ENCODE peak calls at places on chromosome 13, in eight cellular contexts. Z is DND-41; H is PC-9; L is heart left ventricle; R is fibroblast of lung; U is CD4-positive, alpha-beta memory T cell; A is cardiac muscle cell; F is tibial nerve. B is an unnamed sample.

GRCh38 chr13:44436589-44437337 is 63.1 kb downstream of the SERP2 start:
- DNase-seq in Z (peak), H (peak), L (peak), R (peak), U (peak), A (peak), F (peak), B (peak)

GRCh38 chr13:73984949-73985691 is 149.1 kb downstream of the KLF12 start:
- DNase-seq in Z (peak), H (no peak), L (peak), R (no peak), U (peak), A (peak), F (no peak), B (no peak)

GRCh38 chr13:59545007-59545406 is 618.7 kb downstream of the DIAPH3 start:
- DNase-seq in Z (no peak), H (no peak), L (no peak), R (no peak), U (no peak), A (no peak), F (no peak), B (no peak)

GRCh38 chr13:35478384-35479222 is 2.1 kb upstream of the MAB21L1 start:
- DNase-seq in Z (no peak), H (no peak), L (no peak), R (no peak), U (no peak), A (peak), F (no peak), B (no peak)

GRCh38 chr13:104297075-104297474 is 1230.9 kb upstream of the SLC10A2 start:
- DNase-seq in Z (no peak), H (no peak), L (no peak), R (peak), U (no peak), A (no peak), F (no peak), B (no peak)

GRCh38 chr13:71290963-71291937 is 575.8 kb downstream of the DACH1 start:
- DNase-seq in Z (peak), H (peak), L (peak), R (peak), U (peak), A (no peak), F (peak), B (no peak)

GRCh38 chr13:81602236-81602635 is 1261.3 kb upstream of the SPRY2 start:
- DNase-seq in Z (no peak), H (no peak), L (no peak), R (no peak), U (no peak), A (no peak), F (no peak), B (no peak)

GRCh38 chr13:84847107-84847506 is 952.1 kb downstream of the SLITRK6 start:
- DNase-seq in Z (no peak), H (no peak), L (no peak), R (no peak), U (no peak), A (no peak), F (no peak), B (no peak)

GRCh38 chr13:49457221-49457620 is 13.1 kb downstream of the SETDB2 start:
- DNase-seq in Z (no peak), H (no peak), L (no peak), R (peak), U (no peak), A (no peak), F (no peak), B (no peak)

GRCh38 chr13:75492389-75492788 is 10.4 kb upstream of the TBC1D4 start:
- DNase-seq in Z (no peak), H (no peak), L (no peak), R (peak), U (no peak), A (no peak), F (no peak), B (no peak)

GRCh38 chr13:44188257-44188656 is 185.4 kb upstream of the SERP2 start:
- DNase-seq in Z (no peak), H (peak), L (no peak), R (peak), U (no peak), A (no peak), F (no peak), B (no peak)

GRCh38 chr13:107075576-107075975 is 507.6 kb upstream of the ARGLU1 start:
- DNase-seq in Z (no peak), H (no peak), L (no peak), R (no peak), U (no peak), A (no peak), F (no peak), B (no peak)

GRCh38 chr13:75633285-75633684 is 2.8 kb upstream of the LMO7 start:
- DNase-seq in Z (no peak), H (no peak), L (no peak), R (peak), U (no peak), A (no peak), F (no peak), B (no peak)

GRCh38 chr13:21330126-21330861 is 128.8 kb downstream of the ZDHHC20 start:
- DNase-seq in Z (no peak), H (no peak), L (no peak), R (peak), U (no peak), A (no peak), F (no peak), B (no peak)

GRCh38 chr13:53010374-53011105 is 18.1 kb upstream of the OLFM4 start:
- DNase-seq in Z (no peak), H (peak), L (no peak), R (no peak), U (no peak), A (no peak), F (peak), B (no peak)

GRCh38 chr13:54879036-54879435 is 1850.4 kb downstream of the OLFM4 start:
- DNase-seq in Z (no peak), H (no peak), L (no peak), R (no peak), U (no peak), A (no peak), F (no peak), B (no peak)

GRCh38 chr13:80716610-80717081 is 375.7 kb upstream of the SPRY2 start:
- DNase-seq in Z (no peak), H (no peak), L (peak), R (peak), U (no peak), A (peak), F (no peak), B (no peak)

GRCh38 chr13:34942732-34943674 is 933 bp downstream of the NBEA start:
- DNase-seq in Z (peak), H (no peak), L (peak), R (no peak), U (no peak), A (peak), F (no peak), B (no peak)

GRCh38 chr13:28324181-28324789 is 170.6 kb downstream of the FLT1 start:
- DNase-seq in Z (peak), H (no peak), L (peak), R (peak), U (peak), A (peak), F (peak), B (no peak)

GRCh38 chr13:98390086-98390697 is 186.7 kb downstream of the STK24 start:
- DNase-seq in Z (no peak), H (no peak), L (no peak), R (peak), U (no peak), A (no peak), F (no peak), B (no peak)

GRCh38 chr13:100399455-100399854 is 189.1 kb downstream of the GGACT start:
- DNase-seq in Z (no peak), H (no peak), L (no peak), R (no peak), U (no peak), A (no peak), F (no peak), B (no peak)

GRCh38 chr13:71866173-71867091 is 572 bp downstream of the DACH1 start:
- DNase-seq in Z (peak), H (no peak), L (peak), R (peak), U (no peak), A (peak), F (no peak), B (peak)

GRCh38 chr13:45627656-45628055 is 12.1 kb upstream of the ERICH6B start:
- DNase-seq in Z (no peak), H (no peak), L (no peak), R (no peak), U (no peak), A (no peak), F (no peak), B (no peak)

GRCh38 chr13:21060063-21060826 is 1.1 kb downstream of the LATS2 start:
- DNase-seq in Z (no peak), H (no peak), L (peak), R (no peak), U (no peak), A (peak), F (peak), B (no peak)

GRCh38 chr13:98484289-98485219 is 92.4 kb downstream of the STK24 start:
- DNase-seq in Z (no peak), H (peak), L (peak), R (peak), U (peak), A (peak), F (peak), B (peak)

GRCh38 chr13:43316997-43317396 is 293.6 kb downstream of the DNAJC15 start:
- DNase-seq in Z (no peak), H (no peak), L (peak), R (peak), U (no peak), A (no peak), F (peak), B (no peak)

GRCh38 chr13:76799696-76800095 is 86.5 kb downstream of the KCTD12 start:
- DNase-seq in Z (no peak), H (no peak), L (no peak), R (no peak), U (no peak), A (no peak), F (no peak), B (no peak)

GRCh38 chr13:86425127-86425526 is 625.9 kb upstream of the SLITRK6 start:
- DNase-seq in Z (no peak), H (no peak), L (no peak), R (no peak), U (no peak), A (peak), F (no peak), B (no peak)

GRCh38 chr13:47594833-47595232 is 406.2 kb downstream of the SUCLA2 start:
- DNase-seq in Z (peak), H (no peak), L (no peak), R (peak), U (no peak), A (no peak), F (no peak), B (no peak)

GRCh38 chr13:81872581-81872980 is 1531.7 kb upstream of the SPRY2 start:
- DNase-seq in Z (no peak), H (no peak), L (no peak), R (no peak), U (no peak), A (peak), F (no peak), B (no peak)

GRCh38 chr13:114208134-114208533 is 26.6 kb upstream of the CDC16 start:
- DNase-seq in Z (no peak), H (no peak), L (no peak), R (no peak), U (no peak), A (no peak), F (no peak), B (no peak)

GRCh38 chr13:63481334-63481733 is 2065.7 kb upstream of the PCDH20 start:
- DNase-seq in Z (no peak), H (no peak), L (no peak), R (peak), U (no peak), A (no peak), F (no peak), B (no peak)

GRCh38 chr13:114046447-114046846 is 72.6 kb upstream of the C13orf46 start:
- DNase-seq in Z (no peak), H (no peak), L (no peak), R (no peak), U (no peak), A (no peak), F (no peak), B (no peak)

GRCh38 chr13:96810104-96810503 is 184.2 kb downstream of the OXGR1 start:
- DNase-seq in Z (no peak), H (no peak), L (no peak), R (no peak), U (no peak), A (no peak), F (no peak), B (no peak)

DNA sequence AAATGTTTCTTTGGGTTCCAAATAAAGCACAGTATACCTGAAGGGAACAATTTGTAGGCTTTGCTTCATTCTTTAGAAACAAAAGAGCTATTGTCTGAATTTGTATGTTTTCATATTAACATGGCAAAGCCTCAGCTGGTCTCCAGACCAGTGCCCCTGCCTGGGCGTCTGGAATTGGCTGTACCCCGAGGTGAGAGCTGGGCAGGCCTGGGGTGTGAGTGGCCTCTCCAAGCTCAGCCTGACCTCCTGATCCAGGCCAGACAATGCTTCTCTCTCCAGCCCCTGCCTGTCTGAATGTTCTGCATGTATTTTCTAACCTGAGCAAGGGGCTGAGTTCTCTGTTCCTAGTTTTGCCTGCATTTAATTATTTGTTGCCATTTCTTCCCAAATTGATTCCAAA is 66.3 kb upstream of the MCF2L start:
- DNase-seq in Z (no peak), H (no peak), L (no peak), R (no peak), U (no peak), A (no peak), F (no peak), B (no peak)
- H3K27ac ChIP-seq in Z (no peak), H (no peak), L (no peak), R (no peak), U (no peak), A (no peak), F (no peak), B (no peak)

GRCh38 chr13:94210826-94211225 is 268.7 kb downstream of the DCT start:
- DNase-seq in Z (no peak), H (no peak), L (no peak), R (no peak), U (no peak), A (no peak), F (no peak), B (no peak)
- H3K27ac ChIP-seq in Z (no peak), H (no peak), L (no peak), R (no peak), U (no peak), A (no peak), F (no peak), B (no peak)

GRCh38 chr13:112561478-112561877 is 26.5 kb downstream of the TUBGCP3 start:
- DNase-seq in Z (no peak), H (no peak), L (no peak), R (no peak), U (no peak), A (no peak), F (no peak), B (no peak)

GRCh38 chr13:112567161-112567862 is 20.6 kb downstream of the TUBGCP3 start:
- DNase-seq in Z (no peak), H (no peak), L (no peak), R (peak), U (no peak), A (no peak), F (no peak), B (no peak)

GRCh38 chr13:112562786-112563383 is 25.1 kb downstream of the TUBGCP3 start:
- DNase-seq in Z (no peak), H (no peak), L (no peak), R (no peak), U (no peak), A (no peak), F (no peak), B (no peak)

GRCh38 chr13:112558696-112559418 is 29.1 kb downstream of the TUBGCP3 start:
- DNase-seq in Z (no peak), H (no peak), L (no peak), R (no peak), U (no peak), A (no peak), F (no peak), B (no peak)

GRCh38 chr13:112562254-112562653 is 25.7 kb downstream of the TUBGCP3 start:
- DNase-seq in Z (no peak), H (no peak), L (no peak), R (no peak), U (no peak), A (no peak), F (no peak), B (no peak)
- H3K27ac ChIP-seq in Z (no peak), H (no peak), L (no peak), R (no peak), U (no peak), A (no peak), F (no peak), B (no peak)

DNA sequence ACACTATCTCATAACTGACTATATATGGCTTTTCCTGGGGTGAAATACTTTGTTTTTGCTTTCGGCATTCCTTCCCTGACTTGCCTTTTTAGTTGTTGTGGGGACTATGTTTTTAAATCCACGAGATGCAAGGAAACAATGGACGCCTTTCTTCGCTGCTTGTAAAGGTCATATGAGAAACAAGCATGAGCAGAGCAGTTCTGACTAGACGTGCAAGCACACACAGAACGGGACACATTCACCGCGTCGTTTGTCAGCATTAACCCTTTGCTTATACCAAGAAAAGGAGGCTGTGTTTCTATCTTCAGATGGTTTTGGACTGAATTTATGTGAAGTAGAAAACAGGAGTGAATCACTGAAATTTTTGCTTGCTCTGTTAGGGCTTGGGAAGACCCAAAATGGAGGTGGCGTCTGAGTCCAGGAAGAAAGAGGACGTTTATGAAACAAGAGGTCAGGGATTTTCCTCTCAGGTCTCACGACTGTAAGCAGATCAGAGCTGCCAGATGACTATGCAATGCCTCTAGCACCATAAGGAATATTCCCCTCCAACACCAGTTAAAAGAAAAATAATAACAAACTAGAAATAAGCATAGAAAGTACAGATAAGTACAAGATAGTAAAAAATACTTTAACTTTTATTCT is 358.9 kb downstream of the DLEU7 start:
- DNase-seq in Z (no peak), H (no peak), L (no peak), R (no peak), U (no peak), A (no peak), F (no peak), B (no peak)
- H3K27ac ChIP-seq in Z (no peak), H (no peak), L (no peak), R (no peak), U (no peak), A (no peak), F (peak), B (peak)

GRCh38 chr13:38607136-38607535 is 79.7 kb upstream of the FREM2 start:
- DNase-seq in Z (no peak), H (no peak), L (no peak), R (no peak), U (no peak), A (no peak), F (no peak), B (no peak)

GRCh38 chr13:38602261-38602660 is 84.6 kb upstream of the FREM2 start:
- DNase-seq in Z (no peak), H (no peak), L (no peak), R (no peak), U (no peak), A (no peak), F (no peak), B (no peak)

DNA sequence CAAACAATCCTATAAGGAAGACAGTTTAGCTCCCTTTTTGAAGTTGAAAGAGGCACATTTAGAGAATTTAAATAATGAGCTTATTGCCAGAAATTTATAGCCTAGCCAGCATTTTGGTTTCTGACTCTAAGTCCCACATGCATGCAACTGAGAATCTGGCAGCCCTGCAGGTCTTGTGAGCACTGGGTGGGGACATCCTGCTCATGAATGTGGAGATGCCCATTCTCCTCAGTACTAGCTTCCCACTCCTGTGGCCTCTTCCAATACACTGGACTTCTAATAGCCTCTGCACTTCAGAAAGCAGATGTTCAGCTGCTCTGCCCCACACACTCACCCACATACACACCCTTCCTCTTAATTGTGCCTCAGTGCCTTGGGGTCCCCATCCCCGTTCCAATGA is 80.2 kb upstream of the FREM2 start:
- DNase-seq in Z (no peak), H (no peak), L (no peak), R (no peak), U (no peak), A (no peak), F (no peak), B (no peak)
- H3K27ac ChIP-seq in Z (no peak), H (no peak), L (no peak), R (no peak), U (no peak), A (no peak), F (no peak), B (no peak)

DNA sequence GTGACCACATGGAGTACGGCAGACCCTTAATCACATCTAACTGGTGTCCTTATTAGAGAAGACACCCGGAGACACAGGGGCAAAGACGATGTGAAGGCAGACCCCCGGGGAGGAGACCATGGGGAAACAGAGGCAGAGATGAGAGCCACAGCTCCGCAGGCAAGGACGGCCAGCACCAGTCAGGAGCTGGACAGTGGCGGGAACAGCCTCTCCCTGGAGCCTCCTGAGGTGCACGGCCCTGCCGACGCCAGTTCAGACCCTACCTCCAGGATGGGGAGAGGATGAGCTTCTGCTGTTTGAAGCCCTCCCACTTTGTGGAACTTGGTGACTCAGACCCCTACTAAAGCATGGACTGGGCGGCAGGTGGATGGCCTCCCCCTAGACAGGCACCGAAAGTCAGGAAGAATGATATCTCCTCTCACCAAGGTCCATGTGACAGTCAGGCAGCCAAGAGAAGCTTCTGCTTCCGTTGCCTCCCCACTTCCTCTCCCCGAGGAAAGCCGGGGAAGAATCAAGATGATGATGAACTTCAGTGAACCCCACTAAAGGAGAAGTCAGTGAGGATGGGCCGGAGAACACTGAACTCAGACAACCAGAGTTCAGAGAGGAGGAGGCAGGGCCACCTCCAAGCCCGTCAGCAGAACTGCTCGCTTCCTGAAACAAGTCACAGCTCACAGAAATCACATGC is 25.4 kb downstream of the RAB20 start:
- DNase-seq in Z (no peak), H (no peak), L (peak), R (no peak), U (no peak), A (no peak), F (peak), B (peak)
- H3K27ac ChIP-seq in Z (no peak), H (no peak), L (peak), R (no peak), U (no peak), A (no peak), F (peak), B (peak)

GRCh38 chr13:33191425-33192221 is 93.9 kb downstream of the STARD13 start:
- DNase-seq in Z (no peak), H (no peak), L (no peak), R (peak), U (no peak), A (no peak), F (no peak), B (no peak)
- H3K27ac ChIP-seq in Z (no peak), H (no peak), L (no peak), R (peak), U (no peak), A (no peak), F (no peak), B (no peak)

GRCh38 chr13:24053505-24054251 is 106.8 kb upstream of the SPATA13 start:
- DNase-seq in Z (peak), H (peak), L (no peak), R (peak), U (peak), A (peak), F (no peak), B (peak)
- H3K27ac ChIP-seq in Z (no peak), H (no peak), L (peak), R (no peak), U (no peak), A (no peak), F (no peak), B (peak)

B was measured in caudate nucleus.